ENCODE peak calls at places on chromosomes 6 and 20, in five cellular contexts. One of them, this sample, is unnamed. For H3K4me1 and H3K36me3, the result is how much of the 10 kb centered on the place peaks cover.

GRCh38 chr20:50172347-50173013 is 18.1 kb upstream of the CEBPB start:
- DNase-seq in heart left ventricle: peak
- DNase-seq in MM.1S: no peak
- DNase-seq in adrenal gland: peak
- DNase-seq in aorta: peak
- DNase-seq in this sample: peak

GRCh38 chr6:2802521-2803060 is 37.4 kb downstream of the WRNIP1 start:
- DNase-seq in heart left ventricle: no peak
- DNase-seq in MM.1S: no peak
- DNase-seq in adrenal gland: no peak
- DNase-seq in aorta: no peak
- DNase-seq in this sample: no peak

GRCh38 chr6:142207265-142207877 is 60.3 kb downstream of the VTA1 start:
- DNase-seq in heart left ventricle: no peak
- DNase-seq in MM.1S: peak
- DNase-seq in adrenal gland: peak
- DNase-seq in aorta: peak
- DNase-seq in this sample: no peak

GRCh38 chr6:113953346-113953745 is 17.6 kb downstream of the HDAC2 start:
- DNase-seq in heart left ventricle: no peak
- DNase-seq in MM.1S: no peak
- DNase-seq in adrenal gland: no peak
- DNase-seq in aorta: no peak
- DNase-seq in this sample: no peak

GRCh38 chr6:56642366-56643261 is at the start of gene DST:
- DNase-seq in heart left ventricle: no peak
- DNase-seq in MM.1S: no peak
- DNase-seq in adrenal gland: no peak
- DNase-seq in aorta: no peak
- DNase-seq in this sample: peak

GRCh38 chr6:33628401-33628964 is 7.4 kb downstream of the ITPR3 start:
- DNase-seq in heart left ventricle: no peak
- DNase-seq in MM.1S: peak
- DNase-seq in adrenal gland: no peak
- DNase-seq in aorta: no peak
- DNase-seq in this sample: no peak

GRCh38 chr6:130206474-130206873 is 16.3 kb downstream of the SAMD3 start:
- DNase-seq in heart left ventricle: no peak
- DNase-seq in MM.1S: no peak
- DNase-seq in adrenal gland: no peak
- DNase-seq in aorta: no peak
- DNase-seq in this sample: no peak

GRCh38 chr6:159279790-159280277 is 110.6 kb downstream of the FNDC1 start:
- DNase-seq in heart left ventricle: no peak
- DNase-seq in MM.1S: no peak
- DNase-seq in adrenal gland: peak
- DNase-seq in aorta: no peak
- DNase-seq in this sample: no peak

GRCh38 chr6:166970776-166971175 is 14.4 kb upstream of the RNASET2 start:
- DNase-seq in heart left ventricle: no peak
- DNase-seq in MM.1S: no peak
- DNase-seq in adrenal gland: no peak
- DNase-seq in aorta: no peak
- DNase-seq in this sample: no peak

GRCh38 chr20:60087563-60088105 is 129.4 kb downstream of the CDH26 start:
- DNase-seq in heart left ventricle: no peak
- DNase-seq in MM.1S: no peak
- DNase-seq in adrenal gland: no peak
- DNase-seq in aorta: no peak
- DNase-seq in this sample: peak

GRCh38 chr20:34388000-34388399 is 24.9 kb downstream of the ITCH start:
- DNase-seq in heart left ventricle: no peak
- DNase-seq in MM.1S: no peak
- DNase-seq in adrenal gland: no peak
- DNase-seq in aorta: no peak
- DNase-seq in this sample: peak

GRCh38 chr6:40714576-40715500 is 127.7 kb upstream of the LRFN2 start:
- DNase-seq in heart left ventricle: no peak
- DNase-seq in MM.1S: no peak
- DNase-seq in adrenal gland: no peak
- DNase-seq in aorta: no peak
- DNase-seq in this sample: no peak

GRCh38 chr6:32267035-32267434 is 43.2 kb upstream of the NOTCH4 start:
- DNase-seq in heart left ventricle: no peak
- DNase-seq in MM.1S: no peak
- DNase-seq in adrenal gland: no peak
- DNase-seq in aorta: no peak
- DNase-seq in this sample: no peak

GRCh38 chr6:132675749-132676148 is 16.8 kb upstream of the TAAR1 start:
- DNase-seq in heart left ventricle: no peak
- DNase-seq in MM.1S: no peak
- DNase-seq in adrenal gland: no peak
- DNase-seq in aorta: no peak
- DNase-seq in this sample: no peak

GRCh38 chr6:43627008-43627825 is 1.8 kb downstream of the GTPBP2 start:
- DNase-seq in heart left ventricle: peak
- DNase-seq in MM.1S: peak
- DNase-seq in adrenal gland: peak
- DNase-seq in aorta: peak
- DNase-seq in this sample: peak

GRCh38 chr6:125245523-125246264 is 56.1 kb downstream of the HDDC2 start:
- DNase-seq in heart left ventricle: no peak
- DNase-seq in MM.1S: no peak
- DNase-seq in adrenal gland: no peak
- DNase-seq in aorta: no peak
- DNase-seq in this sample: no peak

GRCh38 chr20:51801220-51801991 is 915 bp downstream of the SALL4 start:
- DNase-seq in heart left ventricle: no peak
- DNase-seq in MM.1S: no peak
- DNase-seq in adrenal gland: no peak
- DNase-seq in aorta: no peak
- DNase-seq in this sample: no peak

GRCh38 chr6:106974337-106974998 is at the start of gene CD24:
- DNase-seq in heart left ventricle: no peak
- DNase-seq in MM.1S: no peak
- DNase-seq in adrenal gland: no peak
- DNase-seq in aorta: no peak
- DNase-seq in this sample: peak

GRCh38 chr20:5153152-5153467 is 26.3 kb downstream of the CDS2 start:
- DNase-seq in heart left ventricle: no peak
- DNase-seq in MM.1S: no peak
- DNase-seq in adrenal gland: no peak
- DNase-seq in aorta: no peak
- DNase-seq in this sample: no peak

GRCh38 chr20:5150226-5151076 is 23.6 kb downstream of the CDS2 start:
- DNase-seq in heart left ventricle: peak
- DNase-seq in MM.1S: no peak
- DNase-seq in adrenal gland: peak
- DNase-seq in aorta: no peak
- DNase-seq in this sample: no peak

GRCh38 chr20:5156670-5157448 is 30.1 kb downstream of the CDS2 start:
- DNase-seq in heart left ventricle: no peak
- DNase-seq in MM.1S: no peak
- DNase-seq in adrenal gland: no peak
- DNase-seq in aorta: no peak
- DNase-seq in this sample: no peak

GRCh38 chr20:5154543-5154925 is 27.7 kb downstream of the CDS2 start:
- DNase-seq in heart left ventricle: no peak
- DNase-seq in MM.1S: no peak
- DNase-seq in adrenal gland: no peak
- DNase-seq in aorta: no peak
- DNase-seq in this sample: no peak

GRCh38 chr20:5153612-5154542 is 27.1 kb downstream of the CDS2 start:
- DNase-seq in heart left ventricle: no peak
- DNase-seq in MM.1S: peak
- DNase-seq in adrenal gland: no peak
- DNase-seq in aorta: no peak
- DNase-seq in this sample: no peak
- H3K4me1 ChIP-seq in heart left ventricle: half or more
- H3K4me1 ChIP-seq in MM.1S: under half
- H3K4me1 ChIP-seq in adrenal gland: under half
- H3K4me1 ChIP-seq in aorta: under half
- H3K4me1 ChIP-seq in this sample: under half

DNA sequence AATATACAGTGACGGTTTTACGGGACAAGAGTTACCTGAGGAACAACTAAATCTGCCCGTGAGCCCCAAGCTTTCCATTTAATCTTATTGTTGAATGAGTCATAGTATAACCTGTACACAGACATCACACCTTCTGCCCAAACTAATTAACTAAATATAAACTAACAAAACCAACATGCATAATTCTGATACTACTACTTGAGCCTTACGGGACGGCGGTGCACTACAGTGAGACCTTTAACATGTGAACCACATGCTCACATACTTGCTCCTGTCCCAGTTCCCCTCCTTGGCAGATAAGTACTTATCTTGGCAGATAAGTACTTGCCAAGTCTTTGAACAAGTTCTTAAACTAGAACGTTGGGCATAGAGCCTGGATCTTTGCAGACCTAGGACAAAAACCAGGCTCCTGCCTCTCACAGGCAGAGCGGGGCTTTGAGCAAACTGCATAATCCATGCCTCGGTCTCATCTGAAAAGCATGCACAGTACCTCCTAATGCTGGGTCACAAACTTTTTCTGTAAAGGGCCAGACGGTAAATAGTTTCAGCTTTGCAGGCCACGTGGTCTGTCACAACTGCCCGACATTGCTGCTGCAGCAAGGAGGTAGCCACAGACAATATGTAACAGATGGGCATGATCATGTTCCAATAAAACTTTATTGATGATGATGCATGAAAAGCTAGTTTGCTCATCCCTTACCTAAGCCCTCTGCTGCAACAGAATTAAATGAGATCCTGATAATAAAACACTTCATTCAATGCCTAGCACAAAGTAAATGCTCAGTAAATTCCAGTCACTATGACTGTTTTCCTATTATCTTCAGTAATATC is 23.0 kb downstream of the ZNF217 start:
- DNase-seq in heart left ventricle: no peak
- DNase-seq in MM.1S: no peak
- DNase-seq in adrenal gland: no peak
- DNase-seq in aorta: no peak
- DNase-seq in this sample: no peak
- H3K36me3 ChIP-seq in heart left ventricle: half or more
- H3K36me3 ChIP-seq in MM.1S: under half
- H3K36me3 ChIP-seq in adrenal gland: under half
- H3K36me3 ChIP-seq in aorta: under half
- H3K36me3 ChIP-seq in this sample: half or more

GRCh38 chr6:26552205-26552604 is 14.0 kb downstream of the HMGN4 start:
- DNase-seq in heart left ventricle: no peak
- DNase-seq in MM.1S: no peak
- DNase-seq in adrenal gland: no peak
- DNase-seq in aorta: no peak
- DNase-seq in this sample: no peak
- H3K4me1 ChIP-seq in heart left ventricle: under half
- H3K4me1 ChIP-seq in MM.1S: under half
- H3K4me1 ChIP-seq in adrenal gland: under half
- H3K4me1 ChIP-seq in aorta: under half
- H3K4me1 ChIP-seq in this sample: under half

GRCh38 chr20:62856931-62857619 is 4.5 kb downstream of the TCFL5 start:
- DNase-seq in heart left ventricle: no peak
- DNase-seq in MM.1S: no peak
- DNase-seq in adrenal gland: no peak
- DNase-seq in aorta: no peak
- DNase-seq in this sample: peak
- H3K36me3 ChIP-seq in heart left ventricle: under half
- H3K36me3 ChIP-seq in MM.1S: under half
- H3K36me3 ChIP-seq in adrenal gland: under half
- H3K36me3 ChIP-seq in aorta: under half
- H3K36me3 ChIP-seq in this sample: half or more

GRCh38 chr6:11425431-11425871 is 112.1 kb upstream of the TMEM170B start:
- DNase-seq in heart left ventricle: no peak
- DNase-seq in MM.1S: no peak
- DNase-seq in adrenal gland: no peak
- DNase-seq in aorta: no peak
- DNase-seq in this sample: no peak
- H3K4me1 ChIP-seq in heart left ventricle: under half
- H3K4me1 ChIP-seq in MM.1S: under half
- H3K4me1 ChIP-seq in adrenal gland: under half
- H3K4me1 ChIP-seq in aorta: under half
- H3K4me1 ChIP-seq in this sample: under half

DNA sequence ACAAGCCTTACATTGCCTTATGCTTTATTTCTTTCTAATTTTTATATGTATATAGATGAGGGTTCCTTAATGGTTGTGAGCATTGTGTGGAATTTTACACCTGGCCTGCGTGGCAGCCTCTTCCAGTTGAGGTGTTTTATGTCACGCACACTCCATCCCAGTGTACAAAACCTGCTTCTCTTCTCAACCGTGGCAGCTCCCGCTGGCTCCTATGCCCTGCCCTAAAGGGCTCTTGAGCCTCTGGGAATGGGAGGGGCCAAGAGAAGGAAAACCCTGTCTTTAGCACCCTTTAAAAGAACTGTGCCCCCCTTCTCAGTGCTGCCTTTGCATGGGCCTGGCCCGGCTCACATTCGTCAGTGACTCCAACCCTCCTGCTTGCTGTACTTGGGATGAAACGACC is 4.3 kb upstream of the DNAJC5 start:
- DNase-seq in heart left ventricle: no peak
- DNase-seq in MM.1S: no peak
- DNase-seq in adrenal gland: no peak
- DNase-seq in aorta: no peak
- DNase-seq in this sample: no peak
- H3K36me3 ChIP-seq in heart left ventricle: under half
- H3K36me3 ChIP-seq in MM.1S: under half
- H3K36me3 ChIP-seq in adrenal gland: under half
- H3K36me3 ChIP-seq in aorta: under half
- H3K36me3 ChIP-seq in this sample: half or more

GRCh38 chr6:116280960-116281316 is 1.2 kb upstream of the TSPYL1 start:
- DNase-seq in heart left ventricle: no peak
- DNase-seq in MM.1S: no peak
- DNase-seq in adrenal gland: no peak
- DNase-seq in aorta: no peak
- DNase-seq in this sample: no peak
- H3K4me1 ChIP-seq in heart left ventricle: under half
- H3K4me1 ChIP-seq in MM.1S: under half
- H3K4me1 ChIP-seq in adrenal gland: under half
- H3K4me1 ChIP-seq in aorta: under half
- H3K4me1 ChIP-seq in this sample: under half